ENCODE peak calls at places on chromosomes 13 and 19, in ten cellular contexts. U is heart left ventricle, I is cardiac muscle cell, D is fibroblast of pulmonary artery, F is lung, K is lower leg skin, Y is GM06990, S is fibroblast of the aortic adventitia, P is esophagus squamous epithelium, C is suprapubic skin. B is an unnamed sample.

GRCh38 chr13:26584713-26585112 is 27.2 kb downstream of the WASF3 start:
- DNase-seq in U (no peak), I (peak; percentile 42), D (peak; percentile 59), F (no peak), K (no peak), Y (no peak), S (peak; percentile 84), P (no peak), C (no peak), B (no peak)

GRCh38 chr19:19627716-19628498 is at the start of gene LPAR2:
- DNase-seq in U (no peak), I (peak; percentile 21), D (no peak), F (peak; percentile 64), K (no peak), Y (peak; percentile 80), S (no peak), P (no peak), C (no peak), B (no peak)

GRCh38 chr13:29435125-29435911 is 160.2 kb downstream of the SLC7A1 start:
- DNase-seq in U (no peak), I (peak; percentile 92), D (peak; percentile 89), F (no peak), K (no peak), Y (no peak), S (peak; percentile 94), P (no peak), C (no peak), B (no peak)

GRCh38 chr13:35964764-35965163 is 166.4 kb downstream of the DCLK1 start:
- DNase-seq in U (no peak), I (peak; percentile 76), D (peak; percentile 72), F (no peak), K (no peak), Y (no peak), S (peak; percentile 41), P (no peak), C (no peak), B (peak; percentile 10)

GRCh38 chr13:48890386-48890785 is 85.3 kb upstream of the FNDC3A start:
- DNase-seq in U (no peak), I (no peak), D (no peak), F (no peak), K (peak; percentile 2), Y (no peak), S (peak; percentile 18), P (no peak), C (no peak), B (no peak)

GRCh38 chr19:1251503-1252220 is 3.3 kb downstream of the MIDN start:
- DNase-seq in U (no peak), I (no peak), D (no peak), F (peak; percentile 80), K (peak; percentile 95), Y (peak; percentile 66), S (peak; percentile 37), P (peak; percentile 59), C (no peak), B (no peak)

GRCh38 chr19:10286803-10287737 is at the start of gene ICAM4:
- DNase-seq in U (peak; percentile 85), I (peak; percentile 88), D (peak; percentile 74), F (peak; percentile 79), K (peak; percentile 91), Y (peak; percentile 69), S (peak; percentile 44), P (no peak), C (no peak), B (no peak)

GRCh38 chr19:53864308-53864836 is 3.3 kb upstream of the MYADM start:
- DNase-seq in U (no peak), I (no peak), D (no peak), F (no peak), K (no peak), Y (no peak), S (no peak), P (no peak), C (no peak), B (no peak)

GRCh38 chr13:47798906-47799305 is 202.2 kb downstream of the SUCLA2 start:
- DNase-seq in U (no peak), I (peak; percentile 54), D (peak; percentile 51), F (no peak), K (no peak), Y (no peak), S (peak; percentile 27), P (no peak), C (no peak), B (no peak)

GRCh38 chr13:47790755-47791154 is 210.3 kb downstream of the SUCLA2 start:
- DNase-seq in U (no peak), I (no peak), D (no peak), F (no peak), K (no peak), Y (no peak), S (no peak), P (no peak), C (no peak), B (no peak)

GRCh38 chr13:47798194-47798593 is 202.9 kb downstream of the SUCLA2 start:
- DNase-seq in U (no peak), I (no peak), D (no peak), F (no peak), K (no peak), Y (no peak), S (no peak), P (no peak), C (no peak), B (no peak)

GRCh38 chr13:47796816-47797215 is 204.3 kb downstream of the SUCLA2 start:
- DNase-seq in U (no peak), I (no peak), D (no peak), F (no peak), K (no peak), Y (no peak), S (no peak), P (no peak), C (no peak), B (no peak)

GRCh38 chr13:47794963-47795362 is 206.1 kb downstream of the SUCLA2 start:
- DNase-seq in U (no peak), I (peak; percentile 41), D (peak; percentile 27), F (no peak), K (no peak), Y (no peak), S (peak; percentile 11), P (no peak), C (no peak), B (no peak)
- TF ChIP-seq CTCF in U (peak; percentile 23), I (peak; percentile 70), D (peak; percentile 73), F (no peak), K (no peak), Y (peak; percentile 63), S (peak; percentile 63), P (no peak), C (peak; percentile 10), B (peak; percentile 60)

GRCh38 chr19:38392707-38393308 is 4.3 kb downstream of the SPRED3 start:
- DNase-seq in U (no peak), I (peak; percentile 36), D (peak; percentile 51), F (no peak), K (no peak), Y (no peak), S (no peak), P (no peak), C (no peak), B (no peak)

GRCh38 chr19:38394488-38394887 is 6.0 kb downstream of the SPRED3 start:
- DNase-seq in U (no peak), I (peak; percentile 59), D (no peak), F (no peak), K (no peak), Y (peak; percentile 56), S (no peak), P (no peak), C (no peak), B (no peak)

GRCh38 chr19:38391911-38392464 is 3.5 kb downstream of the SPRED3 start:
- DNase-seq in U (no peak), I (no peak), D (no peak), F (no peak), K (no peak), Y (no peak), S (no peak), P (no peak), C (no peak), B (no peak)

GRCh38 chr19:38399081-38399480 is 3.8 kb upstream of the FAM98C start:
- DNase-seq in U (no peak), I (no peak), D (no peak), F (no peak), K (no peak), Y (no peak), S (no peak), P (no peak), C (no peak), B (no peak)

DNA sequence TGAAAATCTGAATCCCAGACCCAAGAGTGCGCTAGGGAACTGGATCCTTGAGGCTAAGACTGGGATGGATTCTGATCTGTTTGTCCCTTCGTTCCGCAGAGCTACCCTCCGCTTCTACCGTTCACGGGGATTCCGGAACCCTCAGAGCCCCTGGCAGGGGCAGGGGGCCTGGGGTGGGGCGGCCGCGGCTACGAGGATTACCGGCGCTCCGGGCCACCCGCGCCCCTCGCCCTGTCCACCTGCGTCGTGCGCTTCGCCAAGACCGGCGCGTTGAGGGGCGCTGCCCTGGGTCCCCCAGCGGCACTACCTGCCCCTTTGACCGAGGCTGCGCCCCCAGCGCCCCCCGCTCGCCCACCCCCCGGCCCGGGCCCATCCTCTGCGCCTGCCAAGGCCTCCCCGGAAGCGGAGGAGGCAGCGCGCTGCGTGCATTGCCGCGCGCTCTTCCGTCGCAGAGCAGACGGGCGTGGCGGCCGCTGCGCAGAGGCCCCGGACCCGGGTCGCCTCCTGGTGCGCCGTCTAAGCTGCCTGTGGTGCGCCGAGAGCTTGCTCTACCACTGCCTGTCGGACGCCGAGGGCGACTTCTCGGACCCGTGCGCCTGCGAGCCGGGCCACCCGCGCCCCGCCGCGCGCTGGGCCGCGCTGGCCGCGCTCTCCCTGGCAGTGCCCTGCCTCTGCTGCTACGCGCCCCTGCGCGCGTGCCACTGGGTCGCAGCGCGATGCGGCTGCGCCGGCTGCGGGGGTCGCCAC is 7.1 kb downstream of the SPRED3 start:
- DNase-seq in U (no peak), I (no peak), D (no peak), F (no peak), K (no peak), Y (peak; percentile 46), S (no peak), P (no peak), C (no peak), B (no peak)
- H3K4me3 ChIP-seq in U (no peak overlapping the region), I (no peak overlapping the region), D (no peak overlapping the region), F (no peak overlapping the region), K (no peak overlapping the region), Y (peak overlapping the region; percentile 10), S (no peak overlapping the region), P (peak overlapping the region; percentile 30), C (peak overlapping the region; percentile 51), B (no peak overlapping the region)

DNA sequence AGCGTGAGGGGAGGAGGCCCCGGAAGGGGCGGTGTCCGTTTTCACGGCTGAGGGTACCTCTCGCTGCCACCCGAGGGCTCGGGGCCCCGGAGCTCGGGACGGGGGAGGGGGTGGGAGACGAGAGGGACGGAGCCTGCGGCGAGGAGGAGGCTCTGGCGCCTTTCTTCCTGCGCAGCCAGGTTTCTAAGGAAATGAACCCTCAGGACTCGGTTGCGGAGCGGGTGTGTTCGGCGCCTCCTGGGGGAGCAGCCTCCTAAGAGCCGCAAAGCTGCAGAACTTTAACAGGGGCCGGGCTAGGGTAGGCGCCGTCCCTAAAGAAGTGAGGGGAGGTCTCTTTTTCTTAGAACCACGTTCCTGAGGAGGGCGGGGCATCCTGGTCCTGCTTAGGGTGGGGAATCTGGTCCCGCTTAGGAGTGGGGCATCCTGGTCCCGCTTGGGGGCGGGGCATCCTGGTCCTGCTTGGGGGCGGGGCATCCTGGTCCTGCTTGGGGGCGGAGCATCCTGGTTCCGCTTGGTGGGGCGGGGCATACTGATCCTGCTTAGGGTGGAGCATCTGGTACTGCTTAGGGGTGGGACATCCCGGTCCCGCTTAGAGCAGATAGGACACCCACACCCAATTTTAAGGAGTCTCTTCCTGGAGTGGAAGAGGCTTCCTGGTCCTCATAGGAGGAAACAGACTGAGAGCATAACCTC is 6.2 kb downstream of the SYT5 start:
- DNase-seq in U (peak; percentile 61), I (peak; percentile 83), D (peak; percentile 78), F (no peak), K (peak; percentile 93), Y (peak; percentile 36), S (peak; percentile 80), P (no peak), C (no peak), B (no peak)
- TF ChIP-seq CTCF in U (no peak), I (no peak), D (peak; percentile 19), F (no peak), K (no peak), Y (no peak), S (peak; percentile 29), P (no peak), C (no peak), B (no peak)

DNA sequence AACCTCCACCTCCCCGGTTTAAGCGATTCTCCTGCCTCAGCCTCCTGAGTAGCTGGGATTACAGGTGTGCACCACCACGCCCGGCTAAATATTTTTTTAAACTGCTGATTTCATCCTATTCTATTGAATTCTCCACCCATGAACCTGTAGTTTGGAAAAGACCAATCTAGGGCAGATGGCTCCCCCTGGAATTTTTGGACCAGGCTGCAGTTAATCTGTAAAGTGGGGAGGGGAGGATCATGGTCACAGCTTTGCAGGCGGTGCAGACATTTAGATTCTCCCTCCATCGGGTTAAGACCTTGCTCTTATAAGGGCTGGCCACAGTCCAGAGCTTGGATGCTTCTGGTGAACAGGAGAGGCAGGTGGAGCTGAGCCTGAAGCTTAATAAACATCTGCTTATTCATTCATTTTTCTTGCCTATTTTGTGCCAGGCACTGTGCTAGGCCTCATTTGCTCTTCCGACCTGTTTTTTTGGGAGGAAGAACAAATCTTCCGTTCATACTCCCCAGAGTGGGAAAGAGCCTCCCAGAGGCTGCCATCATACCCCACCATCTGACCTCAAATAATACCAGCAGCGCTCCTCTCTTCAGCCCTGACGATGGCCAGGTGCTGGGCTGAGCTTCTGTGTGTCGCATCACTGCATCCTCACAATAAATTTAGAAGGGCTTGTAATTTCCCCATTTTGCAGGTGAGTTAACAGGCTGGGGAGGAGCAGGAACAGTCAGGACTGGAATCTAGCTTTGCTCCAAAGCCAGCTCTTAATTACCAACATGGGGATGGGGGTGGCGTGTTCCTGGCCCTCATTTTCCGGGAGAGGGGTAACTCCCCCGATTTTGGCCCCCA is 902 bp upstream of the CCDC106 start:
- DNase-seq in U (no peak), I (no peak), D (no peak), F (no peak), K (no peak), Y (no peak), S (no peak), P (no peak), C (no peak), B (no peak)
- H3K4me3 ChIP-seq in U (peak overlapping the region; percentile 90), I (peak overlapping the region; percentile 94), D (peak overlapping the region; percentile 73), F (peak overlapping the region; percentile 69), K (no peak overlapping the region), Y (peak overlapping the region; percentile 83), S (peak overlapping the region; percentile 80), P (peak overlapping the region; percentile 97), C (peak overlapping the region; percentile 90), B (peak overlapping the region; percentile 88)

B was measured in epithelial cell of proximal tubule.